ENCODE peak calls at places on chromosomes 6 and 20, in nine cellular contexts. One of them, this sample, is unnamed.

GRCh38 chr6:75449625-75450206 is 43.9 kb downstream of the FILIP1 start:
- DNase-seq in AG10803: peak; percentile 56
- DNase-seq in cardiac fibroblast: peak; percentile 54
- DNase-seq in CD4-positive, alpha-beta T cell: no peak
- DNase-seq in astrocyte of the spinal cord: peak; percentile 42
- DNase-seq in cardiac muscle cell: peak; percentile 35
- DNase-seq in kidney: no peak
- DNase-seq in uterus: no peak
- DNase-seq in fibroblast of lung: peak; percentile 79
- DNase-seq in this sample: no peak

GRCh38 chr6:158707826-158708225 is 58.0 kb downstream of the SYTL3 start:
- DNase-seq in AG10803: no peak
- DNase-seq in cardiac fibroblast: peak; percentile 34
- DNase-seq in CD4-positive, alpha-beta T cell: no peak
- DNase-seq in astrocyte of the spinal cord: peak; percentile 59
- DNase-seq in cardiac muscle cell: peak; percentile 27
- DNase-seq in kidney: no peak
- DNase-seq in uterus: no peak
- DNase-seq in fibroblast of lung: peak; percentile 70
- DNase-seq in this sample: no peak

GRCh38 chr6:94278146-94278545 is 858.8 kb upstream of the EPHA7 start:
- DNase-seq in AG10803: no peak
- DNase-seq in cardiac fibroblast: no peak
- DNase-seq in CD4-positive, alpha-beta T cell: no peak
- DNase-seq in astrocyte of the spinal cord: no peak
- DNase-seq in cardiac muscle cell: no peak
- DNase-seq in kidney: no peak
- DNase-seq in uterus: no peak
- DNase-seq in fibroblast of lung: no peak
- DNase-seq in this sample: no peak

GRCh38 chr6:498795-499231 is 107.3 kb downstream of the IRF4 start:
- DNase-seq in AG10803: no peak
- DNase-seq in cardiac fibroblast: no peak
- DNase-seq in CD4-positive, alpha-beta T cell: no peak
- DNase-seq in astrocyte of the spinal cord: peak; percentile 33
- DNase-seq in cardiac muscle cell: peak; percentile 3
- DNase-seq in kidney: no peak
- DNase-seq in uterus: no peak
- DNase-seq in fibroblast of lung: peak; percentile 22
- DNase-seq in this sample: no peak

GRCh38 chr6:44073612-44074382 is 53.5 kb downstream of the MRPL14 start:
- DNase-seq in AG10803: peak; percentile 49
- DNase-seq in cardiac fibroblast: no peak
- DNase-seq in CD4-positive, alpha-beta T cell: no peak
- DNase-seq in astrocyte of the spinal cord: no peak
- DNase-seq in cardiac muscle cell: no peak
- DNase-seq in kidney: no peak
- DNase-seq in uterus: no peak
- DNase-seq in fibroblast of lung: no peak
- DNase-seq in this sample: no peak

GRCh38 chr20:11267131-11267761 is 593.4 kb upstream of the JAG1 start:
- DNase-seq in AG10803: peak; percentile 92
- DNase-seq in cardiac fibroblast: peak; percentile 95
- DNase-seq in CD4-positive, alpha-beta T cell: no peak
- DNase-seq in astrocyte of the spinal cord: peak; percentile 97
- DNase-seq in cardiac muscle cell: peak; percentile 96
- DNase-seq in kidney: peak; percentile 66
- DNase-seq in uterus: peak; percentile 71
- DNase-seq in fibroblast of lung: peak; percentile 98
- DNase-seq in this sample: no peak

GRCh38 chr20:24938498-24938897 is 10.6 kb upstream of the CST7 start:
- DNase-seq in AG10803: no peak
- DNase-seq in cardiac fibroblast: no peak
- DNase-seq in CD4-positive, alpha-beta T cell: no peak
- DNase-seq in astrocyte of the spinal cord: no peak
- DNase-seq in cardiac muscle cell: no peak
- DNase-seq in kidney: no peak
- DNase-seq in uterus: peak; percentile 1
- DNase-seq in fibroblast of lung: no peak
- DNase-seq in this sample: no peak

GRCh38 chr20:19779634-19780033 is 21.6 kb downstream of the RIN2 start:
- DNase-seq in AG10803: no peak
- DNase-seq in cardiac fibroblast: no peak
- DNase-seq in CD4-positive, alpha-beta T cell: no peak
- DNase-seq in astrocyte of the spinal cord: no peak
- DNase-seq in cardiac muscle cell: no peak
- DNase-seq in kidney: no peak
- DNase-seq in uterus: no peak
- DNase-seq in fibroblast of lung: no peak
- DNase-seq in this sample: no peak

GRCh38 chr6:133512410-133513016 is 271.4 kb downstream of the EYA4 start:
- DNase-seq in AG10803: peak; percentile 56
- DNase-seq in cardiac fibroblast: peak; percentile 73
- DNase-seq in CD4-positive, alpha-beta T cell: no peak
- DNase-seq in astrocyte of the spinal cord: peak; percentile 66
- DNase-seq in cardiac muscle cell: peak; percentile 80
- DNase-seq in kidney: no peak
- DNase-seq in uterus: peak; percentile 24
- DNase-seq in fibroblast of lung: peak; percentile 36
- DNase-seq in this sample: no peak
- TF ChIP-seq CTCF in AG10803: peak; percentile 91
- TF ChIP-seq CTCF in cardiac fibroblast: peak; percentile 72
- TF ChIP-seq CTCF in CD4-positive, alpha-beta T cell: no peak
- TF ChIP-seq CTCF in astrocyte of the spinal cord: peak; percentile 67
- TF ChIP-seq CTCF in cardiac muscle cell: peak; percentile 67
- TF ChIP-seq CTCF in kidney: peak; percentile 52
- TF ChIP-seq CTCF in uterus: peak; percentile 49
- TF ChIP-seq CTCF in fibroblast of lung: peak; percentile 51
- TF ChIP-seq CTCF in this sample: no peak

DNA sequence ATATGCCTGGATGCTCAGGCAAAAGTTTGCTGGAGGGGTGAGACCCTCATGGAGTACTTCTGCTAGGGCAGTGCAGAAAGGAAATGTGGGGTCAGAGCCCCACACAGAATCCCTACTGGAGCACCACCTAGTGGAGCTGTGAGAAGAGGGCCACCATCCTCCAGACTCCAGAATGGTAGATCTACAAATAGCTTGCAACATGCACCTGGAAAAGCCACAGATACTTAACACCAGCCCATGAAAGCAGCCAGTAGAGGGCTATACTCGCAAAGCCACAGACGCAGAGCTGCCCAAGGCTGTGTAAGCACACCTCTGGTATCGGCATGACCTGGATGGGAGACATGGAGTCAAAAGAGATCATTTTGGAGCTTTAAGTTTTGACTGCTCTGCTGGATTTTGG is 60.7 kb upstream of the GJE1 start:
- DNase-seq in AG10803: no peak
- DNase-seq in cardiac fibroblast: no peak
- DNase-seq in CD4-positive, alpha-beta T cell: no peak
- DNase-seq in astrocyte of the spinal cord: no peak
- DNase-seq in cardiac muscle cell: no peak
- DNase-seq in kidney: no peak
- DNase-seq in uterus: no peak
- DNase-seq in fibroblast of lung: no peak
- DNase-seq in this sample: no peak
- TF ChIP-seq CTCF in AG10803: no peak
- TF ChIP-seq CTCF in cardiac fibroblast: peak; percentile 12
- TF ChIP-seq CTCF in CD4-positive, alpha-beta T cell: no peak
- TF ChIP-seq CTCF in astrocyte of the spinal cord: no peak
- TF ChIP-seq CTCF in cardiac muscle cell: peak; percentile 15
- TF ChIP-seq CTCF in kidney: no peak
- TF ChIP-seq CTCF in uterus: no peak
- TF ChIP-seq CTCF in fibroblast of lung: no peak
- TF ChIP-seq CTCF in this sample: no peak

DNA sequence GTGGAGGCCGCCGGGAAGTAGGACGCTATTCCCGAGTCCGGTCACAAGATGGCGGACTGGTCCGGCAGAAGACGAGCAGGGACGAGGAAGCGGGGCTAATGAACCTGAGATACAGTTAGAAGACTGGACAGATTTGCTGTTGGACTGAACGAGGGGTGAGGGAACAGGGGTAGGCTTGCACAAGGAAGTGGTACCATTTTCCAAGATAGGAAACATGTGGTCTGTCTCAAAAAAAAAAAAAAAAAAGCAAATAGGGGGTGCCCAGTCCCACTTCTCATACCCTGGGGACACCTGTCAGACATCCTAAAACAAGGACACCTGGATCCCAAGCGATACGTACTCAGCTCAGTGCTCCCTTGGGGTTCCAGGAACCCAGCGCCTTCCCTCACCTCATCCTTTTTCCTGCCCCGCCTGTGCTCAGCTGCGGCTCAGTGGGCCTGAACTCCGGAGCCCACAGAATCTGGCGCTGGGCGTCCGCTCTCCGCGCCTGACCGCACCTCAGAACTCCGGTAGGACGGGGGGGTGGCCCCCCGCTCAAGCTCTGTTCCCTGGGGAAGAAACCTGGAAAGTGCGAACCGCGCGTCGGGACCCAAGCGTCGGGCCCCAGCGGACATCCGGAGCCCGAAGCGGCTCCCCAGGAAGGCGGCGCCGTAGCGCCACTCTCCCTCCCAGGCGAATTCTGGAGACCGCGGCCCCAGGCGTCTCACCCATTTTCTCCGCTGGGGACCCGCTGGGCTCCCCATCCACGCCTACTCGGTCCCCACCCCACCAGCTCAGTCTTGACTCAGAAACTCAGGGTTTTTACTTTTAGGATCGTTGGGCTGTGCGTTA is at the start of gene LY6G5C:
- DNase-seq in AG10803: peak; percentile 89
- DNase-seq in cardiac fibroblast: peak; percentile 92
- DNase-seq in CD4-positive, alpha-beta T cell: peak; percentile 60
- DNase-seq in astrocyte of the spinal cord: peak; percentile 91
- DNase-seq in cardiac muscle cell: peak; percentile 94
- DNase-seq in kidney: peak; percentile 93
- DNase-seq in uterus: peak; percentile 86
- DNase-seq in fibroblast of lung: peak; percentile 85
- DNase-seq in this sample: peak; percentile 84
- TF ChIP-seq CTCF in AG10803: peak; percentile 81
- TF ChIP-seq CTCF in cardiac fibroblast: peak; percentile 79
- TF ChIP-seq CTCF in CD4-positive, alpha-beta T cell: peak; percentile 71
- TF ChIP-seq CTCF in astrocyte of the spinal cord: peak; percentile 71
- TF ChIP-seq CTCF in cardiac muscle cell: peak; percentile 54
- TF ChIP-seq CTCF in kidney: peak; percentile 83
- TF ChIP-seq CTCF in uterus: peak; percentile 92
- TF ChIP-seq CTCF in fibroblast of lung: peak; percentile 61
- TF ChIP-seq CTCF in this sample: peak; percentile 72

DNA sequence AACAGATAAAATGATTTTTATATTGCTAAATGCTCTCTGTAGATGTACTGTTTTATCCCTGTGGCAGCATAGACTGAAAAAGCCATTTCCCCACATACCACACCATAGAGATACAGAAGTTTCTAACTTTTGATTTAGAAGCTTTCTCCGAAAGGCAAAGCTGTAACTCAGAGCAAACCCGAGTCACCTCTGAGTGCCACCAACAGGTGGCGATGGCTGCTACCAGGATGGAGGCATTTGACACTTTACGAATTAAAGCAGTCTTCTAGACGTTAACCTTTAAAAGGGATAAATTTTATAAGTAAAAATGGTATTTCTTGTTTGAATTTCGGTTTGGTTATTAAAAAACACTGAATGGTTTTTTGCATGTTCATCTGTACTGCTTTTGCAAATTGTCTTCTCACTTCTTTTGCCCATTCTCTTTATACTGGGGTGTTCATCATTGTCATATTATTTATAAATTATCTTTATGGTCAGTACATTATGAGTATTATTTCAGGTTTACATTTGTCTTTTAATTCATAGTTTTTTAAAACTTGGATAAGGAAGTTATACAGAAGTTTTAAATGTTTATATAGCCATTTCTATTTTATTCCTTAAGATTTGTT is 201.0 kb upstream of the CEP162 start:
- DNase-seq in AG10803: peak; percentile 61
- DNase-seq in cardiac fibroblast: peak; percentile 80
- DNase-seq in CD4-positive, alpha-beta T cell: no peak
- DNase-seq in astrocyte of the spinal cord: peak; percentile 78
- DNase-seq in cardiac muscle cell: peak; percentile 81
- DNase-seq in kidney: no peak
- DNase-seq in uterus: peak; percentile 19
- DNase-seq in fibroblast of lung: peak; percentile 44
- DNase-seq in this sample: no peak
- TF ChIP-seq CTCF in AG10803: peak; percentile 99
- TF ChIP-seq CTCF in cardiac fibroblast: peak; percentile 96
- TF ChIP-seq CTCF in CD4-positive, alpha-beta T cell: no peak
- TF ChIP-seq CTCF in astrocyte of the spinal cord: peak; percentile 95
- TF ChIP-seq CTCF in cardiac muscle cell: peak; percentile 94
- TF ChIP-seq CTCF in kidney: peak; percentile 41
- TF ChIP-seq CTCF in uterus: peak; percentile 28
- TF ChIP-seq CTCF in fibroblast of lung: peak; percentile 84
- TF ChIP-seq CTCF in this sample: peak; percentile 29

DNA sequence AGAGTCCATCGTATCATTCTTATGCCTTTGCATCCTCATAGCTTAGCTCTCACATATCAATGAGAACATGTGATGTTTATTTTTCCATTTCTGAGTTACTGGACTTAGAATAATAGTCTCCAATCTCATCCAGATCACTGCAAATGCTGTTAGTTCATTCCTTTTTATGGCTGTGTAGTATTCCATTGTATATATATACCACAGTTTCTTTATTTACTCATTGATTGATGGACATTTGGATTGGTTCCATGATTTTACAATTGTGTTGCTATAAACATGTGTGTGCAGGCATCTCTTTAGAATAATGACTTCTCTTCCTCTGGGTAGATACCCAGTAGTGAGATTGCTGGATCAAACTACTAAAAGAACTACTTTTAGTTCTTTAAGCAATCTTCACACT is 21.0 kb upstream of the TFB1M start:
- DNase-seq in AG10803: no peak
- DNase-seq in cardiac fibroblast: no peak
- DNase-seq in CD4-positive, alpha-beta T cell: no peak
- DNase-seq in astrocyte of the spinal cord: no peak
- DNase-seq in cardiac muscle cell: no peak
- DNase-seq in kidney: no peak
- DNase-seq in uterus: no peak
- DNase-seq in fibroblast of lung: no peak
- DNase-seq in this sample: no peak
- TF ChIP-seq CTCF in AG10803: no peak
- TF ChIP-seq CTCF in cardiac fibroblast: no peak
- TF ChIP-seq CTCF in CD4-positive, alpha-beta T cell: no peak
- TF ChIP-seq CTCF in astrocyte of the spinal cord: no peak
- TF ChIP-seq CTCF in cardiac muscle cell: no peak
- TF ChIP-seq CTCF in kidney: no peak
- TF ChIP-seq CTCF in uterus: no peak
- TF ChIP-seq CTCF in fibroblast of lung: no peak
- TF ChIP-seq CTCF in this sample: no peak

DNA sequence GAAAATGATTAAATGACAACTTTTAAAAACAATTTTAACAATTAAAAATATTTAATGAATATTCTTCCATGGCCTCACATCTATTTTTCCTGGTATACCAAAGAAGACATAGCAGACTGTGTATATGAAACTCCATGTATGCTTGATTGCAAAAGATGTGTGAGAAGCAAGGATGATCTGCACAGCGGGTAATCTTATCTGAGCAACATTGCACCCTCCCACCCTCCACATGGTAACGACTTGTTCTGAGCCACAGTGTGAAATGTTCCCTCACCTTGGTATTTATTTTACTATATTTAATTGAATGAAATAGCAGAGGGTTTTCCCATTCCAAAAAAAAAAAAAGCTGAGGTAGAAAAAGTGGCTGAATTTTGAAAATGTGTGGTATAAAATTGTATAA is 204.4 kb downstream of the SYNE1 start:
- DNase-seq in AG10803: no peak
- DNase-seq in cardiac fibroblast: no peak
- DNase-seq in CD4-positive, alpha-beta T cell: no peak
- DNase-seq in astrocyte of the spinal cord: no peak
- DNase-seq in cardiac muscle cell: peak; percentile 3
- DNase-seq in kidney: no peak
- DNase-seq in uterus: no peak
- DNase-seq in fibroblast of lung: no peak
- DNase-seq in this sample: no peak
- TF ChIP-seq CTCF in AG10803: no peak
- TF ChIP-seq CTCF in cardiac fibroblast: no peak
- TF ChIP-seq CTCF in CD4-positive, alpha-beta T cell: no peak
- TF ChIP-seq CTCF in astrocyte of the spinal cord: no peak
- TF ChIP-seq CTCF in cardiac muscle cell: no peak
- TF ChIP-seq CTCF in kidney: no peak
- TF ChIP-seq CTCF in uterus: no peak
- TF ChIP-seq CTCF in fibroblast of lung: no peak
- TF ChIP-seq CTCF in this sample: no peak